ENCODE peak calls at places on chromosomes 11 and 22, in seven cellular contexts. Z is EH; Y is activated T-helper 1 cell treated with anti-CD3 and anti-CD28 coated beads, Interleukin-12 subunit alpha, Interleukin-12 subunit beta, Interleukin-2, Interleukin-4 antibody, amounts not matched to agents 30 ng/mL and 10 ng/mL and 1 ng/mL, durations not matched to agents 14 hours and 24 hours and 36 hours; R is CD8-positive, alpha-beta T cell; N is naive thymus-derived CD4-positive, alpha-beta T cell; G is midbrain; O is HEK293T. A is an unnamed sample.

GRCh38 chr11:12502950-12503579 is 125.7 kb downstream of the PARVA start:
- DNase-seq in Z (peak), Y (no peak), R (no peak), N (no peak), G (no peak), O (no peak), A (no peak)

GRCh38 chr22:38415046-38415445 is 40.0 kb downstream of the KCNJ4 start:
- DNase-seq in Z (no peak), Y (no peak), R (no peak), N (no peak), G (no peak), O (no peak), A (no peak)

GRCh38 chr11:123060265-123061000 is 1.5 kb downstream of the HSPA8 start:
- DNase-seq in Z (peak), Y (no peak), R (no peak), N (no peak), G (no peak), O (no peak), A (no peak)

GRCh38 chr11:108914981-108915380 is 250.1 kb downstream of the DDX10 start:
- DNase-seq in Z (no peak), Y (no peak), R (no peak), N (no peak), G (no peak), O (no peak), A (no peak)

GRCh38 chr11:12042215-12042676 is 33.8 kb upstream of the DKK3 start:
- DNase-seq in Z (peak), Y (no peak), R (no peak), N (no peak), G (no peak), O (no peak), A (no peak)

GRCh38 chr22:45210174-45210573 is 30.5 kb downstream of the KIAA0930 start:
- DNase-seq in Z (no peak), Y (no peak), R (no peak), N (no peak), G (no peak), O (no peak), A (no peak)

GRCh38 chr11:3835100-3835485 is 5.7 kb downstream of the RHOG start:
- DNase-seq in Z (peak), Y (no peak), R (no peak), N (no peak), G (no peak), O (no peak), A (no peak)

GRCh38 chr22:19807161-19807913 is 46.8 kb downstream of the TBX1 start:
- DNase-seq in Z (no peak), Y (no peak), R (no peak), N (no peak), G (no peak), O (no peak), A (no peak)

GRCh38 chr11:40032331-40032730 is 1427.1 kb downstream of the LRRC4C start:
- DNase-seq in Z (no peak), Y (no peak), R (no peak), N (no peak), G (no peak), O (no peak), A (no peak)

GRCh38 chr11:626475-627272 is at the start of gene SCT:
- DNase-seq in Z (no peak), Y (no peak), R (no peak), N (no peak), G (no peak), O (no peak), A (no peak)

GRCh38 chr11:45092901-45093760 is 53.3 kb upstream of the PRDM11 start:
- DNase-seq in Z (peak), Y (no peak), R (no peak), N (no peak), G (no peak), O (no peak), A (no peak)

GRCh38 chr22:25202290-25202921 is 2.7 kb downstream of the CRYBB3 start:
- DNase-seq in Z (peak), Y (peak), R (peak), N (peak), G (peak), O (peak), A (peak)

GRCh38 chr11:113447621-113448310 is 27.4 kb downstream of the DRD2 start:
- DNase-seq in Z (peak), Y (no peak), R (no peak), N (no peak), G (no peak), O (no peak), A (no peak)

GRCh38 chr11:44536779-44537516 is 28.5 kb upstream of the CD82 start:
- DNase-seq in Z (no peak), Y (no peak), R (no peak), N (no peak), G (no peak), O (no peak), A (no peak)

GRCh38 chr22:25709758-25710157 is 32.2 kb upstream of the MYO18B start:
- DNase-seq in Z (no peak), Y (peak), R (no peak), N (peak), G (no peak), O (no peak), A (no peak)

GRCh38 chr22:33431300-33431699 is 373.1 kb upstream of the SYN3 start:
- DNase-seq in Z (no peak), Y (no peak), R (no peak), N (no peak), G (no peak), O (no peak), A (no peak)

GRCh38 chr11:128399186-128399585 is 188.2 kb downstream of the ETS1 start:
- DNase-seq in Z (peak), Y (no peak), R (no peak), N (no peak), G (no peak), O (no peak), A (no peak)

GRCh38 chr22:37201066-37201820 is 11.0 kb downstream of the SSTR3 start:
- DNase-seq in Z (no peak), Y (no peak), R (no peak), N (no peak), G (no peak), O (no peak), A (no peak)

GRCh38 chr11:1303196-1303821 is 6.1 kb downstream of the TOLLIP start:
- DNase-seq in Z (peak), Y (no peak), R (no peak), N (no peak), G (peak), O (no peak), A (peak)

GRCh38 chr22:20456064-20456721 is 18.6 kb upstream of the SCARF2 start:
- DNase-seq in Z (peak), Y (peak), R (peak), N (peak), G (peak), O (peak), A (no peak)

GRCh38 chr11:1293619-1294015 is 15.8 kb downstream of the TOLLIP start:
- DNase-seq in Z (peak), Y (no peak), R (no peak), N (no peak), G (peak), O (no peak), A (peak)

GRCh38 chr11:119828819-119829218 is 99.8 kb upstream of the NECTIN1 start:
- DNase-seq in Z (no peak), Y (no peak), R (no peak), N (no peak), G (no peak), O (no peak), A (no peak)

GRCh38 chr11:9047986-9048522 is 43.3 kb downstream of the SCUBE2 start:
- DNase-seq in Z (peak), Y (no peak), R (no peak), N (no peak), G (no peak), O (no peak), A (no peak)

GRCh38 chr11:26377619-26378018 is 45.7 kb downstream of the ANO3 start:
- DNase-seq in Z (no peak), Y (no peak), R (no peak), N (no peak), G (no peak), O (no peak), A (no peak)

GRCh38 chr11:102239906-102240305 is 77.4 kb upstream of the BIRC3 start:
- DNase-seq in Z (no peak), Y (no peak), R (no peak), N (no peak), G (no peak), O (no peak), A (no peak)

GRCh38 chr11:124086447-124086846 is 28.8 kb upstream of the VWA5A start:
- DNase-seq in Z (no peak), Y (no peak), R (no peak), N (no peak), G (peak), O (peak), A (no peak)

GRCh38 chr22:50085211-50085999 is at the start of gene MLC1:
- DNase-seq in Z (peak), Y (no peak), R (peak), N (peak), G (peak), O (peak), A (peak)

GRCh38 chr11:57637626-57638004 is 12.1 kb downstream of the YPEL4 start:
- DNase-seq in Z (peak), Y (no peak), R (no peak), N (no peak), G (no peak), O (no peak), A (no peak)

GRCh38 chr11:94107363-94107762 is 21.3 kb upstream of the PANX1 start:
- DNase-seq in Z (no peak), Y (no peak), R (no peak), N (no peak), G (no peak), O (no peak), A (no peak)

GRCh38 chr11:47394050-47394321 is 14.4 kb upstream of the SLC39A13 start:
- DNase-seq in Z (no peak), Y (no peak), R (no peak), N (no peak), G (no peak), O (no peak), A (no peak)

GRCh38 chr11:68931911-68932310 is 28.2 kb downstream of the IGHMBP2 start:
- DNase-seq in Z (no peak), Y (no peak), R (no peak), N (no peak), G (no peak), O (no peak), A (no peak)

GRCh38 chr11:8408151-8408930 is 144.7 kb upstream of the LMO1 start:
- DNase-seq in Z (peak), Y (no peak), R (no peak), N (no peak), G (no peak), O (no peak), A (no peak)

GRCh38 chr11:69825941-69826340 is 6.7 kb upstream of the FGF3 start:
- DNase-seq in Z (no peak), Y (no peak), R (no peak), N (no peak), G (no peak), O (no peak), A (peak)

GRCh38 chr11:134412508-134413333 is 679 bp upstream of the B3GAT1 start:
- DNase-seq in Z (no peak), Y (peak), R (no peak), N (no peak), G (peak), O (peak), A (no peak)

GRCh38 chr11:57302489-57302888 is 22.3 kb downstream of the TNKS1BP1 start:
- DNase-seq in Z (no peak), Y (no peak), R (no peak), N (no peak), G (no peak), O (no peak), A (peak)

GRCh38 chr11:111846063-111846462 is 25.3 kb downstream of the ALG9 start:
- DNase-seq in Z (peak), Y (no peak), R (no peak), N (no peak), G (no peak), O (no peak), A (no peak)

GRCh38 chr11:64261556-64262080 is 10.3 kb downstream of the PLCB3 start:
- DNase-seq in Z (no peak), Y (no peak), R (no peak), N (no peak), G (no peak), O (no peak), A (no peak)

GRCh38 chr11:68142028-68142412 is 20.8 kb upstream of the CHKA start:
- DNase-seq in Z (no peak), Y (peak), R (no peak), N (peak), G (no peak), O (no peak), A (no peak)

GRCh38 chr11:122796128-122796717 is 42.1 kb upstream of the CRTAM start:
- DNase-seq in Z (peak), Y (peak), R (peak), N (peak), G (no peak), O (peak), A (peak)

GRCh38 chr11:80365315-80365714 is 924.5 kb upstream of the TENM4 start:
- DNase-seq in Z (no peak), Y (no peak), R (no peak), N (no peak), G (no peak), O (no peak), A (no peak)